ENCODE peak calls at places on chromosomes 16 and 17, in seven cellular contexts. U is CD8-positive, alpha-beta memory T cell; K is fibroblast of pulmonary artery; O is GM12865; T is CD4-positive, CD25-positive, alpha-beta regulatory T cell; G is ascending aorta; D is heart right ventricle. H is an unnamed sample.

GRCh38 chr17:49822829-49823228 is 25.0 kb downstream of the TAC4 start:
- DNase-seq in G (no peak), O (no peak), U (no peak), D (peak), K (peak), T (no peak), H (peak)

GRCh38 chr17:83173997-83174858 is 94.8 kb downstream of the METRNL start:
- DNase-seq in T (no peak), K (no peak), U (no peak), O (peak), G (no peak), D (no peak), H (no peak)

GRCh38 chr17:8015957-8016631 is 13.7 kb downstream of the GUCY2D start:
- DNase-seq in O (no peak), G (peak), K (no peak), D (no peak), T (no peak), U (peak), H (no peak)

GRCh38 chr17:17098426-17099035 is 56.3 kb downstream of the MPRIP start:
- DNase-seq in O (no peak), U (no peak), D (peak), G (no peak), T (no peak), K (peak), H (no peak)

GRCh38 chr16:3662601-3663000 is 8.1 kb downstream of the DNASE1 start:
- DNase-seq in G (no peak), D (no peak), K (no peak), O (peak), U (no peak), T (no peak), H (no peak)

GRCh38 chr17:13568746-13569739 is 32.7 kb downstream of the HS3ST3A1 start:
- DNase-seq in K (no peak), O (peak), T (no peak), G (no peak), D (no peak), U (no peak), H (no peak)

GRCh38 chr16:56409195-56409594 is 16.1 kb downstream of the AMFR start:
- DNase-seq in D (no peak), O (no peak), T (no peak), G (no peak), U (no peak), K (peak), H (peak)

GRCh38 chr16:58882292-58882691 is 148.2 kb upstream of the GOT2 start:
- DNase-seq in T (no peak), K (no peak), O (peak), D (no peak), G (no peak), U (no peak), H (no peak)

GRCh38 chr16:7487896-7488295 is 155.3 kb downstream of the RBFOX1 start:
- DNase-seq in T (no peak), G (no peak), O (no peak), U (no peak), D (no peak), K (no peak), H (no peak)

GRCh38 chr17:6843241-6843890 is 11.8 kb upstream of the TEKT1 start:
- DNase-seq in D (no peak), U (peak), K (peak), G (no peak), O (peak), T (no peak), H (no peak)

GRCh38 chr17:74433421-74434121 is 1.7 kb downstream of the GPRC5C start:
- DNase-seq in U (no peak), T (no peak), D (no peak), K (peak), O (no peak), G (peak), H (no peak)

GRCh38 chr16:4323845-4324478 is 8.1 kb downstream of the GLIS2 start:
- DNase-seq in O (no peak), D (peak), T (no peak), K (peak), U (no peak), G (peak), H (peak)

GRCh38 chr16:75250809-75251279 is 580 bp downstream of the BCAR1 start:
- DNase-seq in T (no peak), D (peak), G (peak), O (no peak), U (no peak), K (no peak), H (no peak)

GRCh38 chr17:63772801-63773271 is 561 bp downstream of the CCDC47 start:
- DNase-seq in O (peak), U (peak), D (no peak), K (peak), G (no peak), T (no peak), H (no peak)

DNA sequence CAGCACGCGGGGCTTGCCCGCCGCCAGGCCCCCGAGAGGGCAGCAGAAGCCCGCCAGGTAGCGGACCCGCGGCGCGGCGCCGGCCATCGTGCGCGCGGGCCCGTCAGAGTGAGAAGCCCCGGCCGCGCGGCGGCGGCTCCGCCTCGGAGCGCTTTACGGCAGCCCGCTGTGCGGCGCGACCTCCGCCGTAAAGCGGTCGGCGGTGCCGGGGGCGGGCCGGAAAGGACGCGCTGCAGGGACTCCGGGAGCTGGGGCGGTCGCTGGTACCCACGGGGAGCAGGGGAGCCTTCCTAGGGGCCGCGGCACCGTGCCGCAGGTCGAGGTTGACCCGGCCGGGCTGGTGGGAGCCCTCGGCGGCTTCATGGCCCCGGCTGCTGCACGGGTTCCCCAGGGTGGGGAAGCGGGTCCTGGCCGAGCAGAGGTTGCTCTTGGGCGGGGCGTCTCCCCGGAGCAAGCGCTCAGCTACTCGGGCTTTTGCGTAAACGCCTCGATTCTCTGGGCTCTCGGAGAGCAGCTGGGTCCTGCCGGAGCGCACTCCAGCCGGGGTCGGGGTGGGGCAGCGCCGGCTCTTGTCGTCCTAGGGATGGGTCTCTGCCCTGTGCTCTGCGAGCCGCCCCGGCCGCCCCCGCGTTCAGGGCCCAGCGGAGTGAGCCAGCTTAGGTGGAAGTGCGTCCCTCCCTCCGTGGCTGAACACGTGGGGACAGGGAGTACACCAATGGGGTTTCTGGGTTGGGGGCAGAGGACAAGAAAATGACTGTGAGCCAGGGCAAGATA is at the start of gene FAAP100:
- DNase-seq in U (peak), T (peak), G (peak), O (peak), K (peak), D (peak), H (peak)
- H3K4me3 ChIP-seq in U (peak), T (peak), G (peak), O (peak), K (peak), D (peak), H (peak)

GRCh38 chr17:79949646-79950292 is 85.9 kb downstream of the TBC1D16 start:
- DNase-seq in O (no peak), T (no peak), K (no peak), U (no peak), G (peak), D (no peak), H (no peak)
- H3K4me3 ChIP-seq in O (no peak), T (no peak), K (no peak), U (no peak), G (no peak), D (no peak), H (no peak)

DNA sequence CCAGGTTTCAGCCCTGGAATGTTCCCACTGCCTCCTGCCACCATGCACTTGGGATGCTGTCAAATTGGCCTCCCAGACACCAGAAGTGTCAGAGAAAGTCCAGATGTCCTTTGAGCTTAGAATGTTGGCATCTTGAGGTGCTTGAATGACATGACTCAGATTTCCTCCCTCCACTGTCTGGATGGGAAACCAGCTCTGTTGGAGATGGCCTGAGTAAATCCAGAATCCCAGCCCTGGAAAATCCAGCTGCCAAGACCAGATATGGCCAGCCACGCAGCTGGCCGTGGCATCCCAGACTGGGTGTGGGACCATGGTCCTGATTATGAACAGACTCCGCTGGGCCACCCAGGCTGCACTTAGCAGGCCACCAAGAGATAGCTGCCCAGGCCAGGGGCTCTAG is 57.0 kb upstream of the CLEC3A start:
- DNase-seq in K (no peak), U (no peak), T (no peak), O (no peak), G (no peak), D (peak), H (no peak)
- H3K4me3 ChIP-seq in K (no peak), U (no peak), T (no peak), O (no peak), G (no peak), D (no peak), H (no peak)

GRCh38 chr16:86680661-86681439 is 102.5 kb downstream of the FOXL1 start:
- DNase-seq in O (no peak), K (peak), T (no peak), G (peak), D (no peak), U (no peak), H (peak)

GRCh38 chr16:86681440-86681838 is 103.1 kb downstream of the FOXL1 start:
- DNase-seq in O (no peak), U (no peak), K (peak), G (peak), D (peak), T (no peak), H (peak)

GRCh38 chr16:86685071-86685470 is 106.7 kb downstream of the FOXL1 start:
- DNase-seq in T (no peak), U (no peak), K (no peak), O (no peak), D (no peak), G (no peak), H (no peak)

GRCh38 chr16:86682219-86682904 is 104.0 kb downstream of the FOXL1 start:
- DNase-seq in K (no peak), U (no peak), T (no peak), G (peak), D (no peak), O (no peak), H (no peak)

DNA sequence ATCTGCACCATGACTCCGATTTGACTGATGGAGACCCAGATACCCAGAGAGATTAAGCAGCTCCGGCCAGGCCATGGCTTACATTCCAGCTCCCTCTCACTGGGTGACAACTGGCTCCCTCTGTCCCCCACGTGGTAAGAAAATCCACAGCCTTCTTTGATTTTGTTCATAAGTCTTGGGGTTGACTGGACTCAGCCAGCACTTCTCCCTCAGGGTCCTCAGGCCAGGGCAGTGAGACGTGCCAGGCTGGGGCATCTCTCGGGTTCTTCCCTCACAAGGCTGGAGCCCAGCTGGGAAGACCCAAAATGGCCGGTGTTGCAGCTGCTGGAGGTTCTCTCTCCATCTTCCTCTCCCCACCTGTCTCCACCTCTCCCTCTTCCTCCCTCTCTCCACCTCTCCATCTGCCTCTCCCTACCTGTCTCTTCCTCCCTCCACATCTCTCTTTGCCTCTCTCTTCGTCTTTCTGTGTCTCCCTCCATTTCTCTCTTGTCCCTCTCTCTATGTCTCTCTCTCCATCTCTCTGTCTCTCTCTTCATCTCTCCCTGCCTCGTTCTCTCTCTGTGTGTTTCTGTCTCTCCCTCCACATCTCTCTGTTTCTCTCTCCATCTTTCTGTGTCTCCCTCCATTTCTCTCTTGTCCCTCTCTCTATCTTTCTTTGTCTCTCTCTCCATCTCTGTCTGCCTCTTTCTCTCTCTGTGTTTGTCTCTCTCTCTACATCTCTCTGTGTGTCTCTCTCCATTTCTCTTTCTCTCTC is 105.3 kb downstream of the FOXL1 start:
- DNase-seq in K (no peak), G (peak), T (no peak), O (no peak), D (no peak), U (no peak), H (no peak)
- H3K4me3 ChIP-seq in K (no peak), G (no peak), T (no peak), O (no peak), D (no peak), U (no peak), H (no peak)

DNA sequence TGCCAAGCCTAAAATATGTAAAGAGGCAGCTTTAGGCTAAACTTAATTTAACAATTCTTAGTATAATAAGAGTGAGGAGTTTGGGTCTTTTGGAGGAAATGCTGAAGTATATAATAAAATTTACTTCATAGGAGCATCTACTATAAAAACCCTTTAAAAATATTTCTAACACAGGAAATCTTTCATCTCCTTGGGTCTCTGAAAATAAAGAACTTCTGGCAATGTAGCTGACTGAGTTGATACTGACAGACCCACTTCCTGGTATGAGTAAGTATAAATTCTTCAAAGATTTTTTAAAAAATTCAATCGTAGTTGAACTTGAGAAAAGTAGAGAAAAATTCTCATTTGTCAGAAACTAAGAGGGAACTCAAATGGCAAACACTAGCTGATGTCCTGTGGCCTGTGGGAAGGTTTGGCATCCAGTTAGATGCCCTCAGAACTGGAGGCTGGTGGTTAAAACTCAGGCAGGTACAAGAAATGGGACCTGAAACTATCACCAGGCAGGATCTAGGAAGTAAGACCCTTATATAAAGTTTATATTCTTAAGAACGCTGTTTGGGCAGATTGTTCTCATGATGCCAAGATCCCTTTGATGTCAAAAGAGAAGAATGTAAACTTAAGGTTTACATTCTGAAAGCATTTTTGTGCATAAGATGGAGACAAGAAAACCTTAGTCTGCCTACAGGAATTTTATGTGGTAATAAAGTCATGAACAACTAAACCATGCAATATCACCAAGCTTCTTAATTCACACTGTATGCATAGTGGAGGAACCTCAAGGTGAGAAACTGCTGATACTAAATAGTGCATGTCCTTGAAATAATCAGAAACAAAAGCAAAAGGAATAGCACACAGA is 6.2 kb downstream of the KRTAP4-6 start:
- DNase-seq in G (no peak), U (peak), K (no peak), T (no peak), O (no peak), D (no peak), H (no peak)
- H3K4me3 ChIP-seq in G (no peak), U (no peak), K (no peak), T (no peak), O (no peak), D (no peak), H (no peak)

H was measured in MG63.